ENCODE peak calls at places on chromosomes 2 and 18, in six cellular contexts. Z is NT2/D1, N is heart right ventricle, Q is body of pancreas, V is kidney, O is GM23248. B is an unnamed sample.

GRCh38 chr2:513981-514706 is 163.1 kb downstream of the TMEM18 start:
- DNase-seq in N (no peak), O (no peak), Q (no peak), V (no peak), Z (peak; percentile 64), B (no peak)

GRCh38 chr2:18455256-18455862 is 105.1 kb downstream of the RDH14 start:
- DNase-seq in N (no peak), O (peak; percentile 81), Q (no peak), V (peak; percentile 44), Z (no peak), B (no peak)

GRCh38 chr2:176612736-176613135 is 343.5 kb downstream of the MTX2 start:
- DNase-seq in V (no peak), O (peak; percentile 64), Z (no peak), Q (no peak), N (no peak), B (no peak)

GRCh38 chr18:8684577-8684976 is 20.8 kb upstream of the MTCL1 start:
- DNase-seq in N (no peak), Z (no peak), O (no peak), V (no peak), Q (no peak), B (no peak)

GRCh38 chr2:67322361-67323001 is 74.7 kb upstream of the ETAA1 start:
- DNase-seq in N (no peak), V (no peak), Z (no peak), O (peak; percentile 54), Q (peak; percentile 77), B (peak; percentile 14)

GRCh38 chr2:224655006-224655537 is 61.1 kb downstream of the CCDC195 start:
- DNase-seq in O (no peak), Q (no peak), Z (no peak), N (no peak), V (no peak), B (no peak)

GRCh38 chr2:121140734-121141133 is 144.3 kb downstream of the TFCP2L1 start:
- DNase-seq in N (no peak), O (no peak), Q (no peak), V (no peak), Z (no peak), B (no peak)

GRCh38 chr2:197784956-197785941 is at the start of gene BOLL:
- DNase-seq in Q (no peak), Z (no peak), V (peak; percentile 68), O (no peak), N (peak; percentile 9), B (no peak)

GRCh38 chr18:54835944-54836343 is 7.7 kb downstream of the RAB27B start:
- DNase-seq in V (no peak), N (no peak), O (no peak), Q (no peak), Z (no peak), B (no peak)

GRCh38 chr2:72825271-72826155 is at the start of gene EXOC6B:
- DNase-seq in O (peak; percentile 92), Z (peak; percentile 94), Q (peak; percentile 93), V (peak; percentile 96), N (peak; percentile 95), B (peak; percentile 95)

GRCh38 chr2:109174626-109175349 is 45.8 kb downstream of the SH3RF3 start:
- DNase-seq in V (peak; percentile 17), N (no peak), Z (no peak), Q (no peak), O (peak; percentile 16), B (no peak)

GRCh38 chr2:39938035-39938835 is 159.2 kb upstream of the THUMPD2 start:
- DNase-seq in Q (no peak), O (peak; percentile 88), Z (no peak), N (no peak), V (no peak), B (no peak)

GRCh38 chr2:18722101-18722500 is 132.7 kb upstream of the NT5C1B start:
- DNase-seq in Z (no peak), Q (no peak), V (no peak), O (no peak), N (no peak), B (no peak)

GRCh38 chr18:50560681-50561629 is 1.1 kb downstream of the MAPK4 start:
- DNase-seq in Z (no peak), Q (peak; percentile 39), O (no peak), N (peak; percentile 11), V (peak; percentile 73), B (no peak)

GRCh38 chr2:33215983-33216382 is 260.5 kb upstream of the RASGRP3 start:
- DNase-seq in N (no peak), Z (no peak), V (no peak), Q (no peak), O (no peak), B (no peak)

GRCh38 chr2:145110668-145111067 is 590.7 kb upstream of the ZEB2 start:
- DNase-seq in Z (no peak), N (no peak), V (no peak), Q (no peak), O (peak; percentile 34), B (no peak)

GRCh38 chr2:136363921-136364320 is 246.0 kb upstream of the CXCR4 start:
- DNase-seq in Z (no peak), N (no peak), O (peak; percentile 4), Q (no peak), V (no peak), B (no peak)

GRCh38 chr18:56358608-56359007 is 279.8 kb downstream of the TXNL1 start:
- DNase-seq in O (peak; percentile 7), V (no peak), N (no peak), Z (no peak), Q (no peak), B (no peak)

GRCh38 chr18:32081881-32082280 is 9.8 kb upstream of the RNF138 start:
- DNase-seq in V (no peak), Z (no peak), N (no peak), Q (no peak), O (peak; percentile 9), B (no peak)

GRCh38 chr2:175981546-175981945 is 20.5 kb downstream of the LNPK start:
- DNase-seq in Q (no peak), N (no peak), V (no peak), O (no peak), Z (peak; percentile 42), B (no peak)

GRCh38 chr2:190382851-190383250 is 25.3 kb upstream of the MFSD6 start:
- DNase-seq in Q (no peak), V (no peak), N (no peak), O (peak; percentile 31), Z (peak; percentile 30), B (no peak)

GRCh38 chr18:74526478-74526877 is 7.8 kb upstream of the CNDP1 start:
- DNase-seq in V (no peak), Q (no peak), Z (no peak), N (no peak), O (no peak), B (no peak)

GRCh38 chr2:19038096-19039015 is 320.1 kb downstream of the OSR1 start:
- DNase-seq in O (peak; percentile 88), Z (no peak), V (no peak), N (no peak), Q (no peak), B (no peak)

GRCh38 chr18:36692909-36693308 is 135.9 kb downstream of the TPGS2 start:
- DNase-seq in V (no peak), N (no peak), O (peak; percentile 67), Z (no peak), Q (no peak), B (no peak)

GRCh38 chr2:40611196-40611595 is 159.3 kb upstream of the SLC8A1 start:
- DNase-seq in V (no peak), N (no peak), Z (no peak), Q (no peak), O (no peak), B (no peak)

GRCh38 chr2:162085090-162085891 is 11.3 kb upstream of the DPP4 start:
- DNase-seq in Z (no peak), O (peak; percentile 94), V (no peak), Q (no peak), N (no peak), B (no peak)

GRCh38 chr2:160246356-160246755 is 46.3 kb upstream of the ITGB6 start:
- DNase-seq in V (no peak), O (no peak), Q (no peak), Z (no peak), N (no peak), B (no peak)

DNA sequence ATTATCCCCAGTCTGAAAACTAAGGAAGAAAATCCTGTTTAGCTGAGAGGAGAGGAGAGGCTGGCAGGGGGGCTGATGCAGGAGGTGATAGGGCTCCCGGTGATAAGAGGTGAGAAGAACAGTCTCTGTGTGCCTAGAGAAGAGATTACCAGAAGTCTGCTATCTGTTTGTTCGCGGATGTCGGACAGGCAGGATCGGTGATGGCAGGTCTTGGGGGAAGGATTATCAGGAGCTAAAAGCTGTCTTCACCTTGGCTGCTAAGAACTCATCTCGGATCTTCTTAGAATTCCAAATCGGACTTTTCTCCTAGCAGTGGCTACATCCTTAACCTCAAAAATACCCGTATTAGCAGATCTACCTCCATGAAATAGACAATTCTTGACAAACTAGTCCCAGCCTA is 282.1 kb upstream of the TRIB2 start:
- DNase-seq in Z (no peak), V (no peak), N (no peak), O (no peak), Q (no peak), B (no peak)
- H3K9me3 ChIP-seq in Z (no peaks in the 10 kb centered on the region), V (no peaks in the 10 kb centered on the region), N (no peaks in the 10 kb centered on the region), O (no peaks in the 10 kb centered on the region), Q (no peaks in the 10 kb centered on the region), B (no peaks in the 10 kb centered on the region)

GRCh38 chr2:105665480-105665879 is 79.2 kb upstream of the NCK2 start:
- DNase-seq in O (no peak), Z (no peak), Q (no peak), V (no peak), N (no peak), B (no peak)
- H3K9me3 ChIP-seq in O (no peaks in the 10 kb centered on the region), Z (peaks cover 15% of the 10 kb centered on the region), Q (no peaks in the 10 kb centered on the region), V (no peaks in the 10 kb centered on the region), N (no peaks in the 10 kb centered on the region), B (peaks cover 16% of the 10 kb centered on the region)

DNA sequence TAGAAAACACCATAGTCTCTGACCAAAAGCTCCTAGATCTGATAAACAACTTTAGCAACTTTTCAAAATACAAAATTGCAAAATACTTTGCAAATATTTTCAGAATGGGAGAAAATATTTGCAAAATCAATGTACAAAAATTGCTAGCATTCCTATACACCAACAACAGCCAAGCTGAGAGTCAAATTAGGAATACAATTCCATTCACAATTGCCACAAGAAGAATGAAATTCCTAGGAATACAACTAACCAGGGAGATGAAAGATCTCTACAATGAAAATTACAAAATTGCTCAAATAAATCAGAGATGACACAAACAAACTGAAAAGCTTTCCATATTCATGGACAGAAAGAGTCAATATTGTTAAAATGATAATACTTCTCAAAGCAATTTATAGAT is 327.0 kb upstream of the ZC3H15 start:
- DNase-seq in Z (no peak), N (no peak), O (no peak), V (no peak), Q (no peak), B (no peak)
- H3K9me3 ChIP-seq in Z (peaks cover 12% of the 10 kb centered on the region), N (no peaks in the 10 kb centered on the region), O (peaks cover 3% of the 10 kb centered on the region), V (peaks cover 4% of the 10 kb centered on the region), Q (no peaks in the 10 kb centered on the region), B (peaks cover 16% of the 10 kb centered on the region)

GRCh38 chr2:89825034-89825433 is 1133.6 kb downstream of the RPIA start:
- DNase-seq in N (no peak), V (no peak), Q (no peak), O (no peak), Z (no peak), B (no peak)
- H3K9me3 ChIP-seq in N (no peaks in the 10 kb centered on the region), V (peaks cover 19% of the 10 kb centered on the region), Q (no peaks in the 10 kb centered on the region), O (peaks cover 3% of the 10 kb centered on the region), Z (peaks cover 26% of the 10 kb centered on the region), B (peaks cover 17% of the 10 kb centered on the region)

GRCh38 chr2:132814651-132815050 is 144.6 kb upstream of the LYPD1 start:
- DNase-seq in O (no peak), V (no peak), N (no peak), Q (no peak), Z (no peak), B (no peak)
- H3K9me3 ChIP-seq in O (no peaks in the 10 kb centered on the region), V (no peaks in the 10 kb centered on the region), N (no peaks in the 10 kb centered on the region), Q (no peaks in the 10 kb centered on the region), Z (peaks cover 20% of the 10 kb centered on the region), B (no peaks in the 10 kb centered on the region)

GRCh38 chr2:132741754-132742153 is 71.7 kb upstream of the LYPD1 start:
- DNase-seq in Q (no peak), V (no peak), Z (no peak), O (no peak), N (no peak), B (no peak)
- H3K9me3 ChIP-seq in Q (no peaks in the 10 kb centered on the region), V (no peaks in the 10 kb centered on the region), Z (no peaks in the 10 kb centered on the region), O (no peaks in the 10 kb centered on the region), N (no peaks in the 10 kb centered on the region), B (no peaks in the 10 kb centered on the region)

B was measured in transverse colon.